ENCODE peak calls at places on chromosomes 7 and 10, in five cellular contexts. I, X, H, K and A are unnamed samples. For H3K4me1, the result is how much of the 10 kb centered on the place peaks cover.

GRCh38 chr10:86536294-86536861 is 14.8 kb upstream of the WAPL start:
- DNase-seq in I (no peak), X (no peak), H (no peak), K (peak), A (no peak)

GRCh38 chr7:20217193-20217948 is at the start of gene MACC1:
- DNase-seq in I (no peak), X (no peak), H (peak), K (peak), A (peak)

GRCh38 chr10:78255796-78256638 is 222.4 kb downstream of the RPS24 start:
- DNase-seq in I (no peak), X (peak), H (peak), K (peak), A (peak)

GRCh38 chr7:16660702-16661464 is 14.9 kb downstream of the BZW2 start:
- DNase-seq in I (no peak), X (no peak), H (no peak), K (no peak), A (no peak)

GRCh38 chr7:130365511-130366441 is 14.5 kb upstream of the CPA1 start:
- DNase-seq in I (peak), X (peak), H (peak), K (peak), A (peak)

GRCh38 chr10:102608487-102608886 is 35.8 kb upstream of the TRIM8 start:
- DNase-seq in I (no peak), X (no peak), H (no peak), K (no peak), A (no peak)

GRCh38 chr7:147999962-148000361 is 590.6 kb upstream of the C7orf33 start:
- DNase-seq in I (no peak), X (no peak), H (no peak), K (no peak), A (no peak)

GRCh38 chr7:28483112-28483511 is 70.8 kb downstream of the CREB5 start:
- DNase-seq in I (no peak), X (no peak), H (no peak), K (no peak), A (no peak)

GRCh38 chr10:93752761-93753160 is 5.0 kb upstream of the LGI1 start:
- DNase-seq in I (no peak), X (no peak), H (no peak), K (no peak), A (no peak)

GRCh38 chr7:41051525-41051924 is 651.4 kb downstream of the INHBA start:
- DNase-seq in I (no peak), X (no peak), H (no peak), K (no peak), A (no peak)

GRCh38 chr7:158824028-158824427 is 5.3 kb downstream of the ESYT2 start:
- DNase-seq in I (no peak), X (no peak), H (no peak), K (peak), A (no peak)

GRCh38 chr7:45193868-45194267 is 36.3 kb downstream of the RAMP3 start:
- DNase-seq in I (no peak), X (no peak), H (no peak), K (no peak), A (no peak)

GRCh38 chr10:7988985-7989384 is 65.5 kb upstream of the GATA3 start:
- DNase-seq in I (no peak), X (no peak), H (no peak), K (no peak), A (no peak)

GRCh38 chr10:109977382-109977806 is 30.4 kb upstream of the ADD3 start:
- DNase-seq in I (no peak), X (no peak), H (peak), K (peak), A (peak)

GRCh38 chr10:80452688-80453391 is 1.3 kb upstream of the TSPAN14 start:
- DNase-seq in I (no peak), X (no peak), H (no peak), K (no peak), A (no peak)

GRCh38 chr7:123242467-123243097 is 42.8 kb upstream of the SLC13A1 start:
- DNase-seq in I (no peak), X (no peak), H (no peak), K (peak), A (peak)

GRCh38 chr7:70384891-70385290 is 747.1 kb upstream of the GALNT17 start:
- DNase-seq in I (no peak), X (no peak), H (no peak), K (no peak), A (no peak)

GRCh38 chr7:96331233-96331632 is 9.3 kb upstream of the SLC25A13 start:
- DNase-seq in I (no peak), X (no peak), H (no peak), K (no peak), A (no peak)

GRCh38 chr10:28130267-28130666 is 131.4 kb upstream of the ODAD2 start:
- DNase-seq in I (no peak), X (no peak), H (no peak), K (no peak), A (no peak)

GRCh38 chr7:155533120-155533826 is 13.1 kb downstream of the CNPY1 start:
- DNase-seq in I (no peak), X (no peak), H (no peak), K (no peak), A (peak)

GRCh38 chr10:75397571-75397921 is 4.0 kb downstream of the ZNF503 start:
- DNase-seq in I (peak), X (peak), H (no peak), K (no peak), A (peak)

GRCh38 chr7:155644971-155645509 is 579 bp downstream of the RBM33 start:
- DNase-seq in I (no peak), X (peak), H (peak), K (peak), A (peak)

GRCh38 chr7:44881610-44882009 is 3.7 kb downstream of the PURB start:
- DNase-seq in I (no peak), X (no peak), H (no peak), K (no peak), A (no peak)

GRCh38 chr10:48332871-48333216 is 26.4 kb downstream of the MAPK8 start:
- DNase-seq in I (no peak), X (no peak), H (no peak), K (no peak), A (no peak)

GRCh38 chr10:86666538-86666937 is 1.8 kb upstream of the LDB3 start:
- DNase-seq in I (no peak), X (no peak), H (no peak), K (no peak), A (no peak)

GRCh38 chr7:136183981-136184380 is 206.8 kb upstream of the MTPN start:
- DNase-seq in I (no peak), X (no peak), H (no peak), K (no peak), A (no peak)

DNA sequence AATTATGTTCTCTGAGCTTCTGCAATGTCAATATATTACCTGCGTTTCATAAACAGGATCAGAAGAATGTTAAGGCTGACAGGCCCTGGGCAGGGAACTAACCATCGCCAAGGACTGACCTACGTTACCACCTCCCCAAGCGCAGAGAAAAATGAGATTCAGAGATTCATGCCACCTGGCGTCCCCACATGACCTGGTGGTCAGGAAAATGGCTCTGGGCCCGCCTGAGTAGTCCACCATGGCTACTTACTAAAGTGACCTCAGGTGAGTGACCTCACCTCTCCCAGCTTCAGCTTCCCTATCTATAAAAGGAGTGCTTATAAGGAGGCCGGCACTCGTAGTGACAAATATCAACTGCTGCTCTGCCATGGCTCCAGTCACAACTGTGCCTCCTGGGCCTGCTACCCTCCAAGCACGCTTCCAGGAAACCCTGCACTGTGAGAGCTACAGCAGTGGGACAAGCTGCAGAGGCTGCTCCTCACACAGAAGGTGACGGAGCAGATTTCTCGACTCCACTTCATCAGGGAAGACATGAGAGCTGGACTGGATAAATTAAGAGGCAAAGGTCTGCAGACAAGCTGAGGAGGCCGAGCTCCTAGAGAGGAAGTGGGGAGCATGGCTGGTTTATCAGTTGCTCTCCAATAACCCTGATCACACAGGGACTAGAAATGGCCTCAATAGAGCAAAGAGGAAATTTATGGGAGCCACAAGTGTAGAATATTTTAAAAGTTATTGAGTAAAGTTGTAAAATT is 103.0 kb downstream of the RNF216 start:
- DNase-seq in I (no peak), X (no peak), H (no peak), K (no peak), A (no peak)
- TF ChIP-seq POLR2A in I (no peak), X (no peak), H (no peak), K (no peak), A (no peak)

GRCh38 chr10:29411666-29412335 is 122.9 kb downstream of the LYZL1 start:
- DNase-seq in I (no peak), X (no peak), H (no peak), K (no peak), A (no peak)
- H3K4me1 ChIP-seq in I (under half), X (under half), H (half or more), K (under half), A (half or more)

GRCh38 chr10:122379041-122379440 is 4.5 kb downstream of the PLEKHA1 start:
- DNase-seq in I (no peak), X (no peak), H (no peak), K (no peak), A (no peak)
- H3K4me3 ChIP-seq in I (no peak), X (no peak), H (no peak), K (no peak), A (no peak)

DNA sequence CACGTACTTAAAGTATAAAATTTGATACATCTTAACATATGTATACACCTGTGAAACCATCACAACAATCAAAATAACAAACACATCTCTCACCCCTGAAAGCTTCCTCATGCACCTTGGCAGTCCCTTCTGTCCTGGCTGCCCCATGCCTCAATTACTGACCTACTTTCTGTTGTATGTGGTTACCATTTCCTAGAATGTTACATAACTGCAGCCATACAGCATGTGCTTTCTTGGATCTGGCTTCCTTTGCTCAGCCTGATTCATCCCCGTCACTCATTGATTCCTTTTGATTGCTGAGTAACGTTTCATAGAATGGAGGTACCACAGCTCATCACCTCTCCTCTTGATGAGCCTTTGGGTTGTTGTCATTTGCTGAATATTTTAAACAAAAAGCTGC is 165.3 kb downstream of the CELF2 start:
- DNase-seq in I (no peak), X (no peak), H (no peak), K (no peak), A (no peak)
- TF ChIP-seq POLR2A in I (no peak), X (no peak), H (no peak), K (no peak), A (no peak)

GRCh38 chr7:66330961-66331360 is 125.8 kb downstream of the TPST1 start:
- DNase-seq in I (peak), X (peak), H (no peak), K (no peak), A (no peak)
- H3K4me1 ChIP-seq in I (under half), X (under half), H (under half), K (under half), A (under half)

DNA sequence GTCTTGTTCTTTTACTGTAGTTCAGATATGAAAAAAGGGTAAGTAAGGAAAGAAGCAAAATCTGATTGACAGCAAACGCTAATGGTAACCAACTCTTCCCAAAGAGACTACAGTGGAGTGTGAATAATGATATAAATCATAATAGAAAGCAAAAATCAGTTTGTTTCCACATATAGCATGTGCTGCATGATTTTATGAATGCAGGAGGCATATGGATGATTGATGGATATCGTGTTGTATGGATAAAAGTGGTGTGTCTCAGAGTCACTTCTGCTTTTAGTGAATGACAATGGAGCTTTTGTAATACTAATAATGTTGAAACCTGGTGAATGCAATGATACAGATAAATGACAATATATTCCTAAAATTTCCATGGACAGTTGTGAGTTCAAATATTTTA is 36.6 kb upstream of the PALS2 start:
- DNase-seq in I (no peak), X (no peak), H (no peak), K (no peak), A (no peak)
- H3K4me3 ChIP-seq in I (no peak), X (no peak), H (no peak), K (no peak), A (no peak)

GRCh38 chr10:97648557-97649404 is 8.3 kb downstream of the PI4K2A start:
- DNase-seq in I (no peak), X (no peak), H (no peak), K (no peak), A (no peak)
- TF ChIP-seq POLR2A in I (no peak), X (no peak), H (no peak), K (no peak), A (peak)